ENCODE peak calls at places on chromosomes 1 and 21, in nine cellular contexts. One of them, this sample, is unnamed.

GRCh38 chr1:201562659-201563405 is 23.9 kb downstream of the NAV1 start:
- DNase-seq in RCC 7860: peak
- DNase-seq in activated naive CD4-positive, alpha-beta T cell treated with Interleukin-2 at 50 U/mL for 16 hours: no peak
- DNase-seq in coronary artery: peak
- DNase-seq in LoVo: no peak
- DNase-seq in hypothalamus: no peak
- DNase-seq in activated T-helper 1 cell treated with Interleukin-2 at 50 U/mL for 16 hours: no peak
- DNase-seq in posterior vena cava: no peak
- DNase-seq in Panc1: no peak
- DNase-seq in this sample: peak

GRCh38 chr1:172991674-172992400 is 58.9 kb downstream of the TNFSF18 start:
- DNase-seq in coronary artery: no peak
- DNase-seq in RCC 7860: no peak
- DNase-seq in LoVo: no peak
- DNase-seq in posterior vena cava: no peak
- DNase-seq in Panc1: no peak
- DNase-seq in activated naive CD4-positive, alpha-beta T cell treated with Interleukin-2 at 50 U/mL for 16 hours: no peak
- DNase-seq in activated T-helper 1 cell treated with Interleukin-2 at 50 U/mL for 16 hours: no peak
- DNase-seq in hypothalamus: no peak
- DNase-seq in this sample: no peak

GRCh38 chr1:905811-906531 is 17.8 kb upstream of the SAMD11 start:
- DNase-seq in RCC 7860: no peak
- DNase-seq in activated naive CD4-positive, alpha-beta T cell treated with Interleukin-2 at 50 U/mL for 16 hours: no peak
- DNase-seq in coronary artery: peak
- DNase-seq in Panc1: no peak
- DNase-seq in LoVo: no peak
- DNase-seq in activated T-helper 1 cell treated with Interleukin-2 at 50 U/mL for 16 hours: no peak
- DNase-seq in posterior vena cava: peak
- DNase-seq in hypothalamus: no peak
- DNase-seq in this sample: peak

GRCh38 chr1:15155760-15156743 is 2.5 kb downstream of the TMEM51 start:
- DNase-seq in LoVo: no peak
- DNase-seq in RCC 7860: no peak
- DNase-seq in posterior vena cava: peak
- DNase-seq in activated T-helper 1 cell treated with Interleukin-2 at 50 U/mL for 16 hours: no peak
- DNase-seq in Panc1: no peak
- DNase-seq in hypothalamus: no peak
- DNase-seq in coronary artery: no peak
- DNase-seq in activated naive CD4-positive, alpha-beta T cell treated with Interleukin-2 at 50 U/mL for 16 hours: no peak
- DNase-seq in this sample: no peak

GRCh38 chr1:161351482-161351881 is 16.2 kb downstream of the CFAP126 start:
- DNase-seq in posterior vena cava: no peak
- DNase-seq in hypothalamus: no peak
- DNase-seq in activated naive CD4-positive, alpha-beta T cell treated with Interleukin-2 at 50 U/mL for 16 hours: no peak
- DNase-seq in LoVo: no peak
- DNase-seq in Panc1: no peak
- DNase-seq in activated T-helper 1 cell treated with Interleukin-2 at 50 U/mL for 16 hours: no peak
- DNase-seq in coronary artery: no peak
- DNase-seq in RCC 7860: no peak
- DNase-seq in this sample: no peak

GRCh38 chr1:170678196-170678595 is 14.3 kb downstream of the PRRX1 start:
- DNase-seq in Panc1: no peak
- DNase-seq in LoVo: no peak
- DNase-seq in coronary artery: no peak
- DNase-seq in posterior vena cava: no peak
- DNase-seq in activated naive CD4-positive, alpha-beta T cell treated with Interleukin-2 at 50 U/mL for 16 hours: no peak
- DNase-seq in activated T-helper 1 cell treated with Interleukin-2 at 50 U/mL for 16 hours: no peak
- DNase-seq in RCC 7860: no peak
- DNase-seq in hypothalamus: no peak
- DNase-seq in this sample: no peak

GRCh38 chr1:24020032-24020431 is 39.9 kb upstream of the SRSF10 start:
- DNase-seq in hypothalamus: no peak
- DNase-seq in posterior vena cava: no peak
- DNase-seq in activated T-helper 1 cell treated with Interleukin-2 at 50 U/mL for 16 hours: no peak
- DNase-seq in LoVo: no peak
- DNase-seq in Panc1: no peak
- DNase-seq in coronary artery: peak
- DNase-seq in RCC 7860: no peak
- DNase-seq in activated naive CD4-positive, alpha-beta T cell treated with Interleukin-2 at 50 U/mL for 16 hours: no peak
- DNase-seq in this sample: peak

GRCh38 chr1:214029796-214030195 is 42.0 kb downstream of the PROX1 start:
- DNase-seq in activated naive CD4-positive, alpha-beta T cell treated with Interleukin-2 at 50 U/mL for 16 hours: no peak
- DNase-seq in Panc1: no peak
- DNase-seq in RCC 7860: no peak
- DNase-seq in hypothalamus: no peak
- DNase-seq in activated T-helper 1 cell treated with Interleukin-2 at 50 U/mL for 16 hours: no peak
- DNase-seq in coronary artery: no peak
- DNase-seq in posterior vena cava: no peak
- DNase-seq in LoVo: no peak
- DNase-seq in this sample: no peak

GRCh38 chr1:25572708-25573590 is 29.5 kb downstream of the LDLRAP1 start:
- DNase-seq in hypothalamus: no peak
- DNase-seq in posterior vena cava: no peak
- DNase-seq in coronary artery: no peak
- DNase-seq in activated naive CD4-positive, alpha-beta T cell treated with Interleukin-2 at 50 U/mL for 16 hours: peak
- DNase-seq in activated T-helper 1 cell treated with Interleukin-2 at 50 U/mL for 16 hours: no peak
- DNase-seq in Panc1: peak
- DNase-seq in LoVo: no peak
- DNase-seq in RCC 7860: no peak
- DNase-seq in this sample: no peak

GRCh38 chr1:106515375-106515774 is 541.1 kb upstream of the PRMT6 start:
- DNase-seq in activated T-helper 1 cell treated with Interleukin-2 at 50 U/mL for 16 hours: no peak
- DNase-seq in posterior vena cava: no peak
- DNase-seq in RCC 7860: no peak
- DNase-seq in activated naive CD4-positive, alpha-beta T cell treated with Interleukin-2 at 50 U/mL for 16 hours: no peak
- DNase-seq in LoVo: no peak
- DNase-seq in Panc1: no peak
- DNase-seq in coronary artery: no peak
- DNase-seq in hypothalamus: no peak
- DNase-seq in this sample: no peak

GRCh38 chr21:26849428-26850115 is 4.4 kb upstream of the ADAMTS1 start:
- DNase-seq in RCC 7860: no peak
- DNase-seq in coronary artery: no peak
- DNase-seq in activated T-helper 1 cell treated with Interleukin-2 at 50 U/mL for 16 hours: no peak
- DNase-seq in Panc1: no peak
- DNase-seq in LoVo: peak
- DNase-seq in hypothalamus: no peak
- DNase-seq in activated naive CD4-positive, alpha-beta T cell treated with Interleukin-2 at 50 U/mL for 16 hours: no peak
- DNase-seq in posterior vena cava: no peak
- DNase-seq in this sample: no peak

GRCh38 chr1:156114101-156114918 is at the start of gene LMNA:
- DNase-seq in hypothalamus: peak
- DNase-seq in RCC 7860: peak
- DNase-seq in LoVo: peak
- DNase-seq in Panc1: peak
- DNase-seq in activated T-helper 1 cell treated with Interleukin-2 at 50 U/mL for 16 hours: peak
- DNase-seq in coronary artery: peak
- DNase-seq in posterior vena cava: peak
- DNase-seq in activated naive CD4-positive, alpha-beta T cell treated with Interleukin-2 at 50 U/mL for 16 hours: peak
- DNase-seq in this sample: peak

GRCh38 chr21:40534886-40535285 is 312.1 kb downstream of the DSCAM start:
- DNase-seq in activated T-helper 1 cell treated with Interleukin-2 at 50 U/mL for 16 hours: no peak
- DNase-seq in coronary artery: no peak
- DNase-seq in posterior vena cava: no peak
- DNase-seq in Panc1: no peak
- DNase-seq in hypothalamus: no peak
- DNase-seq in LoVo: no peak
- DNase-seq in RCC 7860: no peak
- DNase-seq in activated naive CD4-positive, alpha-beta T cell treated with Interleukin-2 at 50 U/mL for 16 hours: no peak
- DNase-seq in this sample: no peak

GRCh38 chr1:228039986-228040385 is 33.2 kb downstream of the WNT3A start:
- DNase-seq in coronary artery: no peak
- DNase-seq in LoVo: no peak
- DNase-seq in RCC 7860: no peak
- DNase-seq in Panc1: no peak
- DNase-seq in hypothalamus: no peak
- DNase-seq in posterior vena cava: peak
- DNase-seq in activated naive CD4-positive, alpha-beta T cell treated with Interleukin-2 at 50 U/mL for 16 hours: no peak
- DNase-seq in activated T-helper 1 cell treated with Interleukin-2 at 50 U/mL for 16 hours: no peak
- DNase-seq in this sample: peak

GRCh38 chr1:162230517-162230916 is 146.1 kb downstream of the SPATA46 start:
- DNase-seq in Panc1: no peak
- DNase-seq in activated naive CD4-positive, alpha-beta T cell treated with Interleukin-2 at 50 U/mL for 16 hours: no peak
- DNase-seq in activated T-helper 1 cell treated with Interleukin-2 at 50 U/mL for 16 hours: no peak
- DNase-seq in RCC 7860: no peak
- DNase-seq in posterior vena cava: no peak
- DNase-seq in LoVo: no peak
- DNase-seq in coronary artery: no peak
- DNase-seq in hypothalamus: no peak
- DNase-seq in this sample: no peak

GRCh38 chr1:78045850-78046778 is at the start of gene GIPC2:
- DNase-seq in hypothalamus: no peak
- DNase-seq in LoVo: peak
- DNase-seq in Panc1: no peak
- DNase-seq in activated T-helper 1 cell treated with Interleukin-2 at 50 U/mL for 16 hours: no peak
- DNase-seq in coronary artery: no peak
- DNase-seq in RCC 7860: no peak
- DNase-seq in activated naive CD4-positive, alpha-beta T cell treated with Interleukin-2 at 50 U/mL for 16 hours: peak
- DNase-seq in posterior vena cava: no peak
- DNase-seq in this sample: peak

GRCh38 chr21:42163511-42163863 is 55.5 kb upstream of the ABCG1 start:
- DNase-seq in activated T-helper 1 cell treated with Interleukin-2 at 50 U/mL for 16 hours: no peak
- DNase-seq in LoVo: no peak
- DNase-seq in Panc1: no peak
- DNase-seq in activated naive CD4-positive, alpha-beta T cell treated with Interleukin-2 at 50 U/mL for 16 hours: no peak
- DNase-seq in coronary artery: no peak
- DNase-seq in RCC 7860: no peak
- DNase-seq in hypothalamus: no peak
- DNase-seq in posterior vena cava: no peak
- DNase-seq in this sample: no peak

GRCh38 chr1:221794079-221794670 is 52.3 kb upstream of the DUSP10 start:
- DNase-seq in hypothalamus: no peak
- DNase-seq in posterior vena cava: no peak
- DNase-seq in Panc1: no peak
- DNase-seq in activated naive CD4-positive, alpha-beta T cell treated with Interleukin-2 at 50 U/mL for 16 hours: peak
- DNase-seq in coronary artery: no peak
- DNase-seq in LoVo: no peak
- DNase-seq in activated T-helper 1 cell treated with Interleukin-2 at 50 U/mL for 16 hours: no peak
- DNase-seq in RCC 7860: peak
- DNase-seq in this sample: no peak

GRCh38 chr1:82177190-82177589 is 376.5 kb downstream of the ADGRL2 start:
- DNase-seq in activated naive CD4-positive, alpha-beta T cell treated with Interleukin-2 at 50 U/mL for 16 hours: no peak
- DNase-seq in hypothalamus: no peak
- DNase-seq in Panc1: no peak
- DNase-seq in coronary artery: no peak
- DNase-seq in RCC 7860: no peak
- DNase-seq in activated T-helper 1 cell treated with Interleukin-2 at 50 U/mL for 16 hours: no peak
- DNase-seq in LoVo: no peak
- DNase-seq in posterior vena cava: no peak
- DNase-seq in this sample: no peak

GRCh38 chr1:183580281-183580682 is 10.0 kb downstream of the NCF2 start:
- DNase-seq in RCC 7860: peak
- DNase-seq in Panc1: peak
- DNase-seq in coronary artery: no peak
- DNase-seq in activated T-helper 1 cell treated with Interleukin-2 at 50 U/mL for 16 hours: no peak
- DNase-seq in hypothalamus: no peak
- DNase-seq in activated naive CD4-positive, alpha-beta T cell treated with Interleukin-2 at 50 U/mL for 16 hours: no peak
- DNase-seq in posterior vena cava: no peak
- DNase-seq in LoVo: no peak
- DNase-seq in this sample: no peak

GRCh38 chr21:46564391-46564790 is 40.5 kb downstream of the S100B start:
- DNase-seq in activated naive CD4-positive, alpha-beta T cell treated with Interleukin-2 at 50 U/mL for 16 hours: no peak
- DNase-seq in LoVo: no peak
- DNase-seq in Panc1: no peak
- DNase-seq in posterior vena cava: no peak
- DNase-seq in coronary artery: no peak
- DNase-seq in activated T-helper 1 cell treated with Interleukin-2 at 50 U/mL for 16 hours: no peak
- DNase-seq in RCC 7860: no peak
- DNase-seq in hypothalamus: no peak
- DNase-seq in this sample: no peak

GRCh38 chr21:26715878-26716506 is 129.2 kb downstream of the ADAMTS1 start:
- DNase-seq in activated naive CD4-positive, alpha-beta T cell treated with Interleukin-2 at 50 U/mL for 16 hours: no peak
- DNase-seq in Panc1: no peak
- DNase-seq in hypothalamus: peak
- DNase-seq in coronary artery: no peak
- DNase-seq in posterior vena cava: no peak
- DNase-seq in activated T-helper 1 cell treated with Interleukin-2 at 50 U/mL for 16 hours: no peak
- DNase-seq in LoVo: peak
- DNase-seq in RCC 7860: peak
- DNase-seq in this sample: no peak

GRCh38 chr1:41160498-41161110 is 81.5 kb downstream of the SCMH1 start:
- DNase-seq in RCC 7860: no peak
- DNase-seq in Panc1: no peak
- DNase-seq in coronary artery: no peak
- DNase-seq in LoVo: no peak
- DNase-seq in activated naive CD4-positive, alpha-beta T cell treated with Interleukin-2 at 50 U/mL for 16 hours: no peak
- DNase-seq in posterior vena cava: no peak
- DNase-seq in activated T-helper 1 cell treated with Interleukin-2 at 50 U/mL for 16 hours: no peak
- DNase-seq in hypothalamus: no peak
- DNase-seq in this sample: no peak

GRCh38 chr1:64499966-64500365 is 30.0 kb downstream of the CACHD1 start:
- DNase-seq in activated T-helper 1 cell treated with Interleukin-2 at 50 U/mL for 16 hours: no peak
- DNase-seq in Panc1: no peak
- DNase-seq in RCC 7860: no peak
- DNase-seq in coronary artery: no peak
- DNase-seq in hypothalamus: no peak
- DNase-seq in posterior vena cava: no peak
- DNase-seq in LoVo: no peak
- DNase-seq in activated naive CD4-positive, alpha-beta T cell treated with Interleukin-2 at 50 U/mL for 16 hours: no peak
- DNase-seq in this sample: no peak

GRCh38 chr1:115839706-115840095 is 1.2 kb downstream of the NHLH2 start:
- DNase-seq in coronary artery: no peak
- DNase-seq in LoVo: no peak
- DNase-seq in Panc1: no peak
- DNase-seq in RCC 7860: no peak
- DNase-seq in hypothalamus: no peak
- DNase-seq in activated naive CD4-positive, alpha-beta T cell treated with Interleukin-2 at 50 U/mL for 16 hours: no peak
- DNase-seq in posterior vena cava: no peak
- DNase-seq in activated T-helper 1 cell treated with Interleukin-2 at 50 U/mL for 16 hours: no peak
- DNase-seq in this sample: no peak

GRCh38 chr1:86774305-86775304 is 70.2 kb downstream of the SH3GLB1 start:
- DNase-seq in Panc1: peak
- DNase-seq in hypothalamus: no peak
- DNase-seq in LoVo: peak
- DNase-seq in activated T-helper 1 cell treated with Interleukin-2 at 50 U/mL for 16 hours: no peak
- DNase-seq in coronary artery: peak
- DNase-seq in activated naive CD4-positive, alpha-beta T cell treated with Interleukin-2 at 50 U/mL for 16 hours: peak
- DNase-seq in RCC 7860: peak
- DNase-seq in posterior vena cava: peak
- DNase-seq in this sample: no peak

GRCh38 chr1:232764458-232765231 is 40.6 kb upstream of the MAP10 start:
- DNase-seq in activated T-helper 1 cell treated with Interleukin-2 at 50 U/mL for 16 hours: no peak
- DNase-seq in posterior vena cava: no peak
- DNase-seq in activated naive CD4-positive, alpha-beta T cell treated with Interleukin-2 at 50 U/mL for 16 hours: no peak
- DNase-seq in LoVo: no peak
- DNase-seq in RCC 7860: no peak
- DNase-seq in coronary artery: no peak
- DNase-seq in hypothalamus: no peak
- DNase-seq in Panc1: no peak
- DNase-seq in this sample: no peak

GRCh38 chr1:67535474-67535873 is 105.3 kb upstream of the SERBP1 start:
- DNase-seq in posterior vena cava: peak
- DNase-seq in LoVo: peak
- DNase-seq in RCC 7860: peak
- DNase-seq in activated naive CD4-positive, alpha-beta T cell treated with Interleukin-2 at 50 U/mL for 16 hours: peak
- DNase-seq in hypothalamus: no peak
- DNase-seq in coronary artery: peak
- DNase-seq in Panc1: peak
- DNase-seq in activated T-helper 1 cell treated with Interleukin-2 at 50 U/mL for 16 hours: no peak
- DNase-seq in this sample: peak

GRCh38 chr1:170448661-170449158 is 83.3 kb upstream of the GORAB start:
- DNase-seq in posterior vena cava: no peak
- DNase-seq in hypothalamus: no peak
- DNase-seq in RCC 7860: no peak
- DNase-seq in Panc1: no peak
- DNase-seq in activated naive CD4-positive, alpha-beta T cell treated with Interleukin-2 at 50 U/mL for 16 hours: no peak
- DNase-seq in LoVo: no peak
- DNase-seq in activated T-helper 1 cell treated with Interleukin-2 at 50 U/mL for 16 hours: no peak
- DNase-seq in coronary artery: no peak
- DNase-seq in this sample: no peak

GRCh38 chr21:34909492-34910292 is 139.4 kb downstream of the RUNX1 start:
- DNase-seq in coronary artery: no peak
- DNase-seq in activated naive CD4-positive, alpha-beta T cell treated with Interleukin-2 at 50 U/mL for 16 hours: no peak
- DNase-seq in LoVo: no peak
- DNase-seq in hypothalamus: no peak
- DNase-seq in Panc1: no peak
- DNase-seq in RCC 7860: no peak
- DNase-seq in posterior vena cava: no peak
- DNase-seq in activated T-helper 1 cell treated with Interleukin-2 at 50 U/mL for 16 hours: no peak
- DNase-seq in this sample: no peak

GRCh38 chr1:167617100-167617949 is 12.7 kb upstream of the RCSD1 start:
- DNase-seq in activated T-helper 1 cell treated with Interleukin-2 at 50 U/mL for 16 hours: no peak
- DNase-seq in RCC 7860: peak
- DNase-seq in posterior vena cava: no peak
- DNase-seq in LoVo: no peak
- DNase-seq in Panc1: no peak
- DNase-seq in activated naive CD4-positive, alpha-beta T cell treated with Interleukin-2 at 50 U/mL for 16 hours: no peak
- DNase-seq in coronary artery: no peak
- DNase-seq in hypothalamus: no peak
- DNase-seq in this sample: peak

This sample was measured in aorta.